ENCODE peak calls at places on chromosomes 2 and 18, in five cellular contexts. V is iris pigment epithelial cell, E is spleen, L is NCI-H1105 treated with DMSO at 0.1 percent for 48 hours, T is endothelial cell. B is an unnamed sample.

GRCh38 chr2:192604295-192604694 is 409.6 kb upstream of the TMEFF2 start:
- DNase-seq in V (no peak), E (no peak), L (no peak), T (no peak), B (no peak)

GRCh38 chr18:13137939-13138821 is 80.4 kb upstream of the LDLRAD4 start:
- DNase-seq in V (no peak), E (peak; percentile 87), L (no peak), T (no peak), B (no peak)

GRCh38 chr2:119756837-119757236 is 2.9 kb upstream of the PTPN4 start:
- DNase-seq in V (peak; percentile 88), E (no peak), L (no peak), T (no peak), B (no peak)

GRCh38 chr2:162317910-162318279 is 589 bp downstream of the IFIH1 start:
- DNase-seq in V (no peak), E (peak; percentile 83), L (no peak), T (peak; percentile 9), B (no peak)

GRCh38 chr2:173238385-173238784 is 116.3 kb upstream of the CDCA7 start:
- DNase-seq in V (no peak), E (no peak), L (peak; percentile 39), T (no peak), B (peak; percentile 24)

GRCh38 chr2:168466834-168467565 is 10.9 kb downstream of the CERS6 start:
- DNase-seq in V (no peak), E (no peak), L (peak; percentile 49), T (no peak), B (no peak)

GRCh38 chr2:121202541-121203310 is 82.3 kb downstream of the TFCP2L1 start:
- DNase-seq in V (no peak), E (peak; percentile 64), L (no peak), T (no peak), B (peak; percentile 25)

GRCh38 chr2:9423922-9424272 is 443 bp downstream of the CPSF3 start:
- DNase-seq in V (peak; percentile 59), E (no peak), L (no peak), T (no peak), B (peak; percentile 28)

GRCh38 chr2:190110131-190110530 is 47.6 kb upstream of the MSTN start:
- DNase-seq in V (peak; percentile 47), E (no peak), L (no peak), T (no peak), B (no peak)

GRCh38 chr2:45988879-45989278 is 308.3 kb upstream of the EPAS1 start:
- DNase-seq in V (no peak), E (no peak), L (no peak), T (no peak), B (no peak)

GRCh38 chr2:11212645-11213044 is 57.4 kb downstream of the SLC66A3 start:
- DNase-seq in V (peak; percentile 9), E (no peak), L (no peak), T (no peak), B (no peak)

GRCh38 chr18:79905993-79906392 is 45.5 kb downstream of the SLC66A2 start:
- DNase-seq in V (no peak), E (no peak), L (no peak), T (no peak), B (no peak)

GRCh38 chr2:219998099-219998498 is 370.7 kb downstream of the SLC4A3 start:
- DNase-seq in V (no peak), E (no peak), L (no peak), T (no peak), B (no peak)

B was measured in NCI-H69.